ENCODE peak calls at places on chromosomes 13 and 19, in five cellular contexts. K, B, F, W and P are unnamed samples.

GRCh38 chr19:6357995-6358394 is 3.3 kb upstream of the CLPP start:
- DNase-seq in K (no peak), B (no peak), F (no peak), W (no peak), P (no peak)

GRCh38 chr13:77213644-77214043 is 113.2 kb downstream of the MYCBP2 start:
- DNase-seq in K (no peak), B (no peak), F (peak), W (no peak), P (no peak)

GRCh38 chr13:112905086-112905485 is 63.9 kb upstream of the MCF2L start:
- DNase-seq in K (no peak), B (no peak), F (no peak), W (no peak), P (no peak)

GRCh38 chr13:43072394-43072793 is 49.0 kb downstream of the DNAJC15 start:
- DNase-seq in K (no peak), B (no peak), F (peak), W (no peak), P (peak)

GRCh38 chr13:99067160-99067985 is 89.5 kb upstream of the DOCK9 start:
- DNase-seq in K (peak), B (no peak), F (peak), W (no peak), P (no peak)

GRCh38 chr13:27658569-27658968 is 36.9 kb downstream of the POLR1D start:
- DNase-seq in K (no peak), B (no peak), F (peak), W (no peak), P (no peak)

GRCh38 chr13:105979131-105979530 is 556.3 kb downstream of the EFNB2 start:
- DNase-seq in K (no peak), B (no peak), F (no peak), W (no peak), P (no peak)

GRCh38 chr13:89968468-89968867 is 1379.0 kb upstream of the MIR17HG start:
- DNase-seq in K (no peak), B (no peak), F (no peak), W (no peak), P (no peak)

GRCh38 chr13:107743983-107744382 is 471.4 kb downstream of the LIG4 start:
- DNase-seq in K (no peak), B (no peak), F (peak), W (no peak), P (no peak)

GRCh38 chr19:1064661-1065605 is 2.0 kb upstream of the ARHGAP45 start:
- DNase-seq in K (no peak), B (peak), F (peak), W (peak), P (peak)

GRCh38 chr19:246551-246950 is 44.7 kb downstream of the PLPP2 start:
- DNase-seq in K (no peak), B (peak), F (no peak), W (peak), P (no peak)

GRCh38 chr13:41937388-41937787 is 23.5 kb downstream of the VWA8 start:
- DNase-seq in K (no peak), B (no peak), F (no peak), W (no peak), P (no peak)

GRCh38 chr13:114119196-114119595 is 13.2 kb downstream of the RASA3 start:
- DNase-seq in K (peak), B (no peak), F (peak), W (peak), P (no peak)

GRCh38 chr13:30148171-30148754 is 159.1 kb downstream of the KATNAL1 start:
- DNase-seq in K (no peak), B (peak), F (no peak), W (no peak), P (no peak)

GRCh38 chr19:48768989-48769713 is 13.8 kb downstream of the FGF21 start:
- DNase-seq in K (no peak), B (no peak), F (no peak), W (no peak), P (no peak)

GRCh38 chr19:37988758-37989635 is 82.0 kb downstream of the SIPA1L3 start:
- DNase-seq in K (no peak), B (peak), F (no peak), W (no peak), P (no peak)

GRCh38 chr19:10116085-10116865 is 3.4 kb downstream of the EIF3G start:
- DNase-seq in K (no peak), B (peak), F (no peak), W (no peak), P (no peak)

GRCh38 chr19:49324801-49325491 is at the start of gene SLC6A16:
- DNase-seq in K (no peak), B (no peak), F (no peak), W (no peak), P (no peak)

GRCh38 chr19:35355851-35356460 is 2.3 kb upstream of the FFAR3 start:
- DNase-seq in K (no peak), B (peak), F (no peak), W (no peak), P (no peak)

GRCh38 chr19:21202865-21203494 is 61.1 kb downstream of the ZNF431 start:
- DNase-seq in K (no peak), B (no peak), F (peak), W (no peak), P (peak)

GRCh38 chr13:76500894-76501293 is 385.3 kb downstream of the KCTD12 start:
- DNase-seq in K (no peak), B (no peak), F (no peak), W (no peak), P (no peak)

GRCh38 chr13:92473736-92474465 is 752.7 kb upstream of the GPC6 start:
- DNase-seq in K (no peak), B (no peak), F (no peak), W (no peak), P (no peak)

GRCh38 chr13:42597505-42597904 is 23.6 kb downstream of the TNFSF11 start:
- DNase-seq in K (no peak), B (no peak), F (no peak), W (no peak), P (no peak)

GRCh38 chr13:32984857-32985626 is 31.2 kb upstream of the KL start:
- DNase-seq in K (no peak), B (no peak), F (peak), W (no peak), P (no peak)

GRCh38 chr19:53424968-53425597 is 6.7 kb upstream of the ZNF761 start:
- DNase-seq in K (peak), B (peak), F (peak), W (peak), P (peak)

GRCh38 chr19:17681505-17682125 is 6.5 kb downstream of the UNC13A start:
- DNase-seq in K (peak), B (no peak), F (peak), W (no peak), P (no peak)

GRCh38 chr13:52615817-52616216 is 26.4 kb upstream of the HNRNPA1L2 start:
- DNase-seq in K (no peak), B (no peak), F (peak), W (no peak), P (no peak)

GRCh38 chr19:14021474-14021873 is 6.5 kb upstream of the RLN3 start:
- DNase-seq in K (no peak), B (no peak), F (no peak), W (peak), P (no peak)

GRCh38 chr13:51689597-51689996 is 105.3 kb downstream of the WDFY2 start:
- DNase-seq in K (no peak), B (no peak), F (no peak), W (no peak), P (no peak)

GRCh38 chr13:114288157-114288591 is 6.8 kb downstream of the UPF3A start:
- DNase-seq in K (no peak), B (peak), F (no peak), W (no peak), P (no peak)

GRCh38 chr19:19475845-19476828 is 39.2 kb downstream of the TSSK6 start:
- DNase-seq in K (no peak), B (no peak), F (no peak), W (peak), P (no peak)

GRCh38 chr19:5585461-5586299 is 17.9 kb upstream of the TINCR start:
- DNase-seq in K (no peak), B (no peak), F (no peak), W (no peak), P (no peak)

GRCh38 chr19:13150919-13151604 is 851 bp downstream of the IER2 start:
- DNase-seq in K (no peak), B (peak), F (no peak), W (peak), P (no peak)

GRCh38 chr19:20513179-20513934 is 52.2 kb downstream of the ZNF737 start:
- DNase-seq in K (no peak), B (no peak), F (no peak), W (no peak), P (no peak)

GRCh38 chr13:20873348-20873747 is 29.2 kb downstream of the XPO4 start:
- DNase-seq in K (peak), B (no peak), F (peak), W (no peak), P (no peak)

GRCh38 chr19:10353793-10354391 is 14.5 kb upstream of the ICAM3 start:
- DNase-seq in K (no peak), B (no peak), F (peak), W (no peak), P (peak)

DNA sequence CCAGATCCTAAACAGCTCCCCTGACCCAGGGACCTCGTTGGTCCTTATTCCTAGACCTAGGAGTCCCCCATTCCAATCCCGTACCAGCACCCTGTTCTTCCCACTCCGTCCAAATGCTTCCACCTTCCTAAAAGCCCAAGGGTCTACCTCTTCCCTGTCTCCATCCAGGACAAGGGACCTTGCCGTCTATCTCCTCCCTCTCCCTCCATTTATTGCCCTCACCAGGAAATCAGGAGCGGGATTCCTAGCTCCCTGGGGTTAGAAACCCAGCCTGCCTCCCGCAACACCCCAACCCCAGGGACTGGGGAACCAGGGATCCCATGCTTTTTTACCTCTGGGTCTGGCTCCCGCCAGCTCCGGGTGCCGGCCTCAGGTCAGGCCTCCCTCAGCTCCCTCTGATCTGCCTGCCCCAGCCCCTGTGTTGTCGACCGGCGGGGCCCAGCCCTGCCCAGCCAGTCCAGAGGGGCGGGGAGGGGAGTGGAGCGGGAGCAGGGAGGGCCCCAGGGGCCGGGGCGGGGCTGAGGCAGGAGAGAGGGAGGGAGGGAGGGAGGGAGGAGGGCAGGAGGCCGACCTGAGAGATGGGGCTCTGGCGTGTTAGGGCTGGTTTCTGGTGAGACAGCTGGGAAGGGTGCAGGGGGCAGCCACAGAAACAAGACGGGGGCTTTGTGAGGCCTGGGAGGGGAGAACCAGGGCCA is at the start of gene B3GNT8:
- DNase-seq in K (no peak), B (peak), F (peak), W (peak), P (peak)
- H3K4me3 ChIP-seq in K (peak), B (peak), F (peak), W (peak), P (peak)

GRCh38 chr13:104593693-104594092 is 1527.5 kb upstream of the SLC10A2 start:
- DNase-seq in K (no peak), B (no peak), F (no peak), W (no peak), P (no peak)
- H3K4me3 ChIP-seq in K (no peak), B (no peak), F (no peak), W (no peak), P (no peak)

DNA sequence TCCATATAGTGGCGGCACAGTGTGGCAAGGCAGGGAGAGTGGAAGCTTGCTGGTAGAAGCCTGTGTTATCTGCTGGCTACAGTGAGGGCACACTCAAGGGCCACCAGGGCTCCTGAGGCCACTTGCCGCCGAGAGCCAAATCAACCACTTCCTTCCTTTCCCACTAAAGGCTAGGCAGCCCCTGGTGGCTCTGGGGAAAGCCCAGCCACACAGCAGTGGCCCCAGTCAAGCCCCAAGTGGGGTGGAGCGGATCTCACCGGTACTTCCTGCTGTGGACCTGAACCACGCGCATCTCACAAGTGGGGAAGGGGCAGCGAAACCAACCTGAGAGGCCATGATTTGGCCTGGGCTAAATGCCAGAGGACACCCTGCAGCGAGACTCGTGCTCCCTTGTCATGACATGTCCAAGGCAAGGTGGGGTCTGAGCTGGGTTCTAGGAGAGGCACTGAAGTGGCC is 21.9 kb upstream of the SLC35E1 start:
- DNase-seq in K (no peak), B (peak), F (no peak), W (peak), P (no peak)
- H3K4me3 ChIP-seq in K (no peak), B (no peak), F (no peak), W (no peak), P (no peak)

GRCh38 chr13:19178901-19179593 is 2.6 kb downstream of the TUBA3C start:
- DNase-seq in K (no peak), B (no peak), F (no peak), W (no peak), P (no peak)
- H3K4me3 ChIP-seq in K (no peak), B (no peak), F (no peak), W (no peak), P (no peak)

GRCh38 chr13:24052547-24052981 is 108.0 kb upstream of the SPATA13 start:
- DNase-seq in K (no peak), B (no peak), F (no peak), W (no peak), P (no peak)
- H3K4me3 ChIP-seq in K (no peak), B (no peak), F (no peak), W (no peak), P (no peak)

DNA sequence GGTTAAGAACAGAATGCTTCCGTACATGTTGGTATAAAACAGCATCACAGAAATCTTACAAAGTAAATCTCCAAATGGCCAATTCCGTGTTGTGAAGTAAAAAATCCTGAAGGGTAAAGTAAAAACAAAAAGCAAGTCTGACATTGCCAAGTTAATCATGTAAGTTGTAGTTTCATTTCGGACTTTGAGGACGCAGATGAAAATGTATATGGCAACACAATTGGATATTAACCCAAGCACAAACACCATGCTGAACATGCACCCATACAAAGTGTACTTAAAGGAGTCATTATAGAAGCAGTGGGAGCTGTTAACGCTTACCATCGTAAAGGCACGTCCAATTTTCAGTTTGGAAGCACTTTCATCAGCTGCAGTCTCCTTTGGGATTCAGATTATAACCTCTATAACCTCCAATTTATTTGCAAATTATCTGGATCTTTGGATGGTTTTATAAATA is 785 bp downstream of the LPAR6 start:
- DNase-seq in K (no peak), B (no peak), F (peak), W (no peak), P (no peak)
- H3K4me3 ChIP-seq in K (peak), B (peak), F (peak), W (no peak), P (peak)

GRCh38 chr13:25933520-25933919 is 118.3 kb downstream of the SHISA2 start:
- DNase-seq in K (no peak), B (no peak), F (no peak), W (no peak), P (no peak)
- H3K4me3 ChIP-seq in K (no peak), B (no peak), F (no peak), W (no peak), P (no peak)

DNA sequence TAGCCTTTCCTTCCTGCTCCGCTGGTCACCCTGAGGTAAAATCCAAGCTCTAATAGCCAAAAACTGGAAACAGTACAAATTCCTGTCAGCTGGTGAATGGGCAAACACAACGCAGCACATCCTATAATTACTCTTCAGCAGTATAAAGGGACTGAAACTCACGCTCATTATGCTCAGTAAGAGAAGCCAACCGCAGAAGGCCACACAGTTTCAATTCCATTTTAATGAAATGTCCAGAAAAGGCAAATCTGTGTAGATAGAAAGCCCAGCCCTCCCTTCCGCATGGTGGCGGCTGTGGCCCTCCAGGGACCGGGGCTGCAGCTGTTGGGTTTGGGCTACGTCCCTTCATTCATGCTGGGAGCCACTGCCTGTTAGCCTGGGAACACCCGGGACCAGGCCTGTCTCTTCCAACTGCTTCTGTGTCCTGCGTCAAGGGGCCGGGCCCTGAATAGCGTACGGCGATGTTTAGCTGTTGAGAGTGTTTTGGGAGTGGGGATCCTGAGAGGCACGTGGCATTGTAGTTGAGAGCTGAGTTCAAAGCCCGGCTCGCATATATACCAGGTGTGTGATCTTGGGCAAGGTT is 23.5 kb downstream of the NKPD1 start:
- DNase-seq in K (no peak), B (no peak), F (no peak), W (no peak), P (no peak)
- H3K4me3 ChIP-seq in K (no peak), B (no peak), F (no peak), W (no peak), P (no peak)

GRCh38 chr19:41226874-41227390 is 7.9 kb downstream of the AXL start:
- DNase-seq in K (no peak), B (no peak), F (no peak), W (no peak), P (no peak)

GRCh38 chr19:41224632-41225031 is 5.6 kb downstream of the AXL start:
- DNase-seq in K (no peak), B (no peak), F (no peak), W (no peak), P (no peak)

GRCh38 chr19:41225238-41226052 is 6.4 kb downstream of the AXL start:
- DNase-seq in K (peak), B (no peak), F (peak), W (peak), P (peak)

GRCh38 chr19:41228486-41228885 is 9.5 kb downstream of the AXL start:
- DNase-seq in K (no peak), B (no peak), F (no peak), W (no peak), P (no peak)

DNA sequence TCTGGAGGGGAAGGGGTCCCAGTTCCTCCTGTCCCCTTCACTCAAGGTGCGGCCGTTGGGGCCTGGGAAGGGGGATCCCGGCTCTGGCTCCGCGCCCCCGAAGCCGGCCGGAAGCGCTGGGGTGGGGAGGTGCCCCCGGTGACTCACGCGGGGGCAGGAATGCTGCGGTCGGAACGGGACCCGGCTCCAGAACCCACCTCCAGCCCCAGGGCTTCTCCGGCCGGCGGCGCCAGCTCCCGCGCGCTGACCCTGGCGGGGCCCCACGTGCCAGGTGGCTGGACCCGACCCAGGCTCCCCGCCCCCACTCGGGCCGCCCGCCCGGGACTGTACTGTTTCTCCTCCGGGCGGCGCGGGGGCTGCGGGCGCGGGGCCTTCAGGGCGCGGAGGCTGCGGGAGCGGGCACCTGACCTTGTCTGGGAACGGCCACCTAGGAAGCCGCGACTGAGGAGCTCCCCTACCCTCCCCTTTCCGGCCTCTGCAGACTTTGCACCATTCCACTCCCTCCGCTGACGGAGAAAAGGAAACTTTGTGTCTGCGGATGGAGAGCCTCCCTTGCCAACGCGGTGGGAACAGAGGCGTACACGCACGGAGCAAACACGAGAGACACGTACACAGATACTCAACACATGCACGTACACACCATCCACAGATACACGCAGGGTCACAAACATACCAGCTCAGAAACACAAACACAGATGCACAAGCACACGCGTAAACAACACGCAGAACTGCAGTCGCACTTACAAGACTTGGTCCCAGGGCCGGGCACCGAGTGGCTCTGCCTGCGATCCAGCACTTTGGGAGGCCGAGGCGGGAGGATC is 7.2 kb downstream of the AXL start:
- DNase-seq in K (no peak), B (no peak), F (peak), W (peak), P (peak)
- H3K4me3 ChIP-seq in K (peak), B (peak), F (peak), W (no peak), P (peak)